ENCODE peak calls at places on chromosomes 13 and 19, in eight cellular contexts. Q, H, S, D, Z, X, T and O are unnamed samples.

GRCh38 chr19:39372047-39372802 is 18.7 kb downstream of the PAF1 start:
- DNase-seq in Q (no peak), S (peak), X (peak), T (no peak), D (no peak), H (peak), Z (no peak), O (peak)

GRCh38 chr13:67120872-67121531 is 109.1 kb downstream of the PCDH9 start:
- DNase-seq in D (no peak), Z (no peak), H (peak), S (peak), T (no peak), Q (no peak), X (no peak), O (no peak)

GRCh38 chr13:74651121-74651520 is 516.9 kb upstream of the KLF12 start:
- DNase-seq in D (no peak), Z (no peak), Q (no peak), S (no peak), T (no peak), H (no peak), X (no peak), O (no peak)

GRCh38 chr19:4089400-4089908 is 22.8 kb upstream of the ZBTB7A start:
- DNase-seq in D (no peak), Q (no peak), X (no peak), S (no peak), T (no peak), Z (no peak), H (no peak), O (no peak)

GRCh38 chr13:93368705-93369104 is 142.1 kb downstream of the GPC6 start:
- DNase-seq in Z (no peak), H (no peak), X (no peak), S (no peak), D (no peak), T (no peak), Q (no peak), O (no peak)

GRCh38 chr13:95260031-95260525 is 41.2 kb downstream of the ABCC4 start:
- DNase-seq in Q (no peak), H (no peak), D (no peak), S (no peak), Z (no peak), T (no peak), X (no peak), O (no peak)

GRCh38 chr19:10135551-10136334 is 16.0 kb upstream of the EIF3G start:
- DNase-seq in Q (no peak), S (no peak), X (no peak), Z (no peak), T (no peak), D (no peak), H (no peak), O (no peak)

GRCh38 chr13:39956036-39956435 is 300.6 kb downstream of the COG6 start:
- DNase-seq in X (no peak), H (peak), D (no peak), Q (no peak), S (no peak), Z (no peak), T (no peak), O (no peak)

GRCh38 chr19:11446271-11446651 is 10.8 kb downstream of the PRKCSH start:
- DNase-seq in Z (no peak), T (no peak), Q (no peak), H (no peak), S (no peak), D (no peak), X (no peak), O (no peak)

GRCh38 chr19:29963576-29963975 is 21.5 kb downstream of the URI1 start:
- DNase-seq in H (no peak), T (no peak), X (no peak), Z (no peak), S (no peak), D (no peak), Q (no peak), O (no peak)

GRCh38 chr13:27160657-27161174 is 10.9 kb downstream of the USP12 start:
- DNase-seq in T (no peak), S (no peak), H (no peak), Q (no peak), X (no peak), Z (no peak), D (no peak), O (no peak)

GRCh38 chr13:69903081-69903480 is 204.5 kb upstream of the ATXN8OS start:
- DNase-seq in Z (no peak), H (no peak), S (no peak), T (no peak), D (no peak), X (no peak), Q (no peak), O (no peak)

GRCh38 chr19:12769689-12770088 is 5.7 kb downstream of the HOOK2 start:
- DNase-seq in Z (no peak), H (no peak), S (no peak), Q (no peak), X (no peak), D (no peak), T (peak), O (no peak)

GRCh38 chr19:18340990-18341868 is 831 bp downstream of the PGPEP1 start:
- DNase-seq in X (peak), T (peak), S (peak), Z (no peak), Q (peak), D (no peak), H (peak), O (no peak)

GRCh38 chr19:28985201-28985600 is 227.8 kb downstream of the UQCRFS1 start:
- DNase-seq in X (no peak), S (no peak), D (no peak), Q (no peak), Z (no peak), H (no peak), T (no peak), O (no peak)

GRCh38 chr13:34757441-34757840 is 184.6 kb upstream of the NBEA start:
- DNase-seq in S (no peak), D (no peak), H (peak), Z (no peak), Q (no peak), X (no peak), T (no peak), O (no peak)

GRCh38 chr13:101451641-101452040 is 834 bp upstream of the ITGBL1 start:
- DNase-seq in X (no peak), Q (no peak), Z (no peak), T (no peak), D (no peak), H (no peak), S (no peak), O (no peak)

GRCh38 chr19:45919678-45920077 is 5.1 kb upstream of the NANOS2 start:
- DNase-seq in S (no peak), D (no peak), Z (peak), Q (no peak), X (no peak), T (no peak), H (no peak), O (no peak)

GRCh38 chr19:4375620-4376228 is 24.6 kb downstream of the SH3GL1 start:
- DNase-seq in D (no peak), T (peak), Q (no peak), Z (no peak), H (peak), X (peak), S (peak), O (no peak)

GRCh38 chr13:95641961-95642621 is 2.4 kb downstream of the DZIP1 start:
- DNase-seq in Z (no peak), X (peak), Q (no peak), T (no peak), H (peak), D (no peak), S (peak), O (peak)

GRCh38 chr19:46976845-46977320 is 42.8 kb upstream of the NPAS1 start:
- DNase-seq in Q (no peak), D (no peak), Z (no peak), T (no peak), S (peak), H (peak), X (no peak), O (peak)

GRCh38 chr19:8141726-8142524 is 7.5 kb downstream of the FBN3 start:
- DNase-seq in X (no peak), Q (no peak), H (no peak), S (no peak), Z (no peak), D (peak), T (no peak), O (no peak)

GRCh38 chr19:46611791-46612190 is 10.7 kb downstream of the CALM3 start:
- DNase-seq in D (no peak), T (no peak), Q (no peak), Z (no peak), H (no peak), X (no peak), S (peak), O (no peak)

GRCh38 chr13:76668141-76668540 is 218.1 kb downstream of the KCTD12 start:
- DNase-seq in S (no peak), H (no peak), Z (no peak), D (no peak), T (no peak), Q (no peak), X (no peak), O (no peak)

GRCh38 chr13:80454245-80454644 is 113.3 kb upstream of the SPRY2 start:
- DNase-seq in T (no peak), S (no peak), Q (no peak), H (no peak), D (no peak), X (no peak), Z (no peak), O (no peak)

GRCh38 chr19:3056454-3057016 is 5.8 kb downstream of the TLE5 start:
- DNase-seq in H (no peak), T (no peak), D (no peak), Q (no peak), S (no peak), Z (no peak), X (no peak), O (no peak)

GRCh38 chr13:25192936-25193335 is 20.8 kb upstream of the AMER2 start:
- DNase-seq in X (no peak), T (no peak), Z (peak), S (no peak), D (no peak), H (no peak), Q (no peak), O (no peak)

GRCh38 chr13:38223093-38223492 is 126.6 kb upstream of the UFM1 start:
- DNase-seq in H (peak), D (no peak), S (peak), Z (no peak), Q (no peak), T (no peak), X (no peak), O (no peak)

GRCh38 chr13:28710161-28710560 is 8.6 kb downstream of the SLC46A3 start:
- DNase-seq in X (no peak), Q (no peak), H (no peak), D (no peak), Z (no peak), S (no peak), T (no peak), O (no peak)

GRCh38 chr19:42284641-42285341 is 15.7 kb downstream of the CIC start:
- DNase-seq in Q (no peak), D (no peak), X (no peak), H (no peak), S (no peak), T (no peak), Z (peak), O (no peak)

GRCh38 chr19:29708553-29709439 is 6.3 kb downstream of the C19orf12 start:
- DNase-seq in Z (no peak), S (no peak), X (no peak), T (no peak), D (no peak), H (no peak), Q (no peak), O (no peak)

GRCh38 chr13:46082324-46082723 is 22.5 kb downstream of the CPB2 start:
- DNase-seq in Q (no peak), X (no peak), T (no peak), D (no peak), Z (no peak), S (no peak), H (no peak), O (no peak)

GRCh38 chr19:1276620-1277007 is 1.3 kb downstream of the FAM174C start:
- DNase-seq in D (no peak), X (no peak), S (no peak), Z (no peak), Q (no peak), H (no peak), T (no peak), O (no peak)